ENCODE peak calls at places on chromosomes 4 and X, in five cellular contexts. X, I, R, B and Y are unnamed samples.

GRCh38 chrX:21943460-21944135 is 3.1 kb downstream of the SMS start:
- DNase-seq in X (no peak), I (no peak), R (no peak), B (no peak), Y (no peak)

GRCh38 chr4:184386271-184386781 is 88.0 kb downstream of the IRF2 start:
- DNase-seq in X (no peak), I (no peak), R (peak), B (no peak), Y (peak)

GRCh38 chrX:20171887-20172286 is 30.2 kb upstream of the EIF1AX start:
- DNase-seq in X (no peak), I (no peak), R (no peak), B (no peak), Y (no peak)

GRCh38 chr4:173478136-173478860 is 51.7 kb downstream of the HAND2 start:
- DNase-seq in X (no peak), I (no peak), R (no peak), B (no peak), Y (no peak)

GRCh38 chrX:23662853-23663252 is 4.4 kb upstream of the PRDX4 start:
- DNase-seq in X (no peak), I (no peak), R (no peak), B (no peak), Y (no peak)

GRCh38 chr4:26779674-26780073 is 81.0 kb upstream of the STIM2 start:
- DNase-seq in X (no peak), I (no peak), R (no peak), B (no peak), Y (peak)

GRCh38 chrX:9656277-9656676 is 109.4 kb downstream of the GPR143 start:
- DNase-seq in X (no peak), I (no peak), R (no peak), B (no peak), Y (peak)

GRCh38 chr4:2072971-2073807 is 14.1 kb downstream of the NAT8L start:
- DNase-seq in X (peak), I (no peak), R (no peak), B (no peak), Y (no peak)

GRCh38 chr4:7279902-7280301 is 87.6 kb downstream of the SORCS2 start:
- DNase-seq in X (no peak), I (no peak), R (no peak), B (no peak), Y (no peak)

GRCh38 chr4:111641813-111642579 is 503.3 kb upstream of the FAM241A start:
- DNase-seq in X (peak), I (no peak), R (peak), B (no peak), Y (peak)

GRCh38 chr4:26263165-26263564 is 57.6 kb upstream of the RBPJ start:
- DNase-seq in X (no peak), I (no peak), R (no peak), B (no peak), Y (no peak)

GRCh38 chr4:39976141-39976944 is 1.4 kb downstream of the PDS5A start:
- DNase-seq in X (peak), I (peak), R (peak), B (peak), Y (peak)

GRCh38 chrX:21855937-21856415 is at the start of gene YY2:
- DNase-seq in X (no peak), I (no peak), R (no peak), B (no peak), Y (no peak)